ENCODE peak calls at places on chromosomes 3 and 15, in eight cellular contexts. D, B, X, L, T, P, K and H are unnamed samples.

GRCh38 chr3:46571684-46572083 is 5.6 kb upstream of the LRRC2 start:
- DNase-seq in B (no peak), D (no peak), K (no peak), P (no peak), L (no peak), X (no peak), T (no peak), H (no peak)

GRCh38 chr15:90188914-90189748 is 12.0 kb upstream of the SEMA4B start:
- DNase-seq in K (no peak), B (no peak), T (no peak), X (no peak), P (no peak), D (no peak), L (no peak), H (peak)

GRCh38 chr3:162489853-162490252 is 993.2 kb downstream of the OTOL1 start:
- DNase-seq in L (no peak), D (no peak), B (no peak), K (no peak), T (no peak), X (peak), P (no peak), H (peak)

GRCh38 chr3:75042941-75043340 is 428.5 kb upstream of the CNTN3 start:
- DNase-seq in X (no peak), T (no peak), B (no peak), L (no peak), D (no peak), P (peak), K (no peak), H (peak)

GRCh38 chr3:50248387-50248786 is 12.4 kb downstream of the GNAI2 start:
- DNase-seq in X (no peak), D (no peak), L (no peak), K (no peak), P (no peak), T (peak), B (no peak), H (no peak)

GRCh38 chr15:88834211-88834812 is 31.1 kb downstream of the ACAN start:
- DNase-seq in K (no peak), D (no peak), P (peak), X (peak), B (peak), T (peak), L (peak), H (no peak)

GRCh38 chr3:69320867-69321266 is 65.0 kb downstream of the FRMD4B start:
- DNase-seq in B (no peak), K (peak), L (no peak), D (no peak), P (no peak), T (no peak), X (no peak), H (peak)

GRCh38 chr3:153734777-153735551 is 386.2 kb upstream of the ARHGEF26 start:
- DNase-seq in B (no peak), P (no peak), T (no peak), D (peak), K (no peak), X (no peak), L (peak), H (no peak)

GRCh38 chr3:161156936-161157335 is 51.8 kb upstream of the B3GALNT1 start:
- DNase-seq in B (no peak), K (no peak), P (no peak), L (no peak), T (peak), D (no peak), X (no peak), H (no peak)

GRCh38 chr3:31752305-31753049 is 219.8 kb downstream of the STT3B start:
- DNase-seq in K (no peak), B (no peak), X (no peak), P (no peak), L (no peak), T (no peak), D (no peak), H (no peak)

GRCh38 chr3:129614927-129615363 is 8.5 kb upstream of the PLXND1 start:
- DNase-seq in B (peak), T (no peak), D (no peak), K (no peak), X (no peak), P (no peak), L (peak), H (peak)

GRCh38 chr3:58206406-58207011 is 4.3 kb downstream of the DNASE1L3 start:
- DNase-seq in B (no peak), P (no peak), D (peak), L (no peak), X (no peak), K (no peak), T (no peak), H (peak)

GRCh38 chr3:24311881-24312280 is 182.8 kb downstream of the THRB start:
- DNase-seq in X (no peak), B (no peak), T (no peak), D (no peak), P (no peak), L (no peak), K (no peak), H (no peak)

GRCh38 chr3:187811580-187812250 is 66.4 kb upstream of the BCL6 start:
- DNase-seq in X (no peak), D (no peak), T (no peak), B (no peak), K (no peak), P (no peak), L (peak), H (peak)

GRCh38 chr3:167653750-167654149 is at the start of gene WDR49:
- DNase-seq in X (no peak), B (no peak), L (no peak), T (peak), D (no peak), P (no peak), K (no peak), H (peak)

GRCh38 chr3:176147251-176147650 is 1050.0 kb downstream of the TBL1XR1 start:
- DNase-seq in X (no peak), T (no peak), P (no peak), D (peak), L (no peak), B (no peak), K (no peak), H (no peak)

GRCh38 chr3:26652157-26652556 is 29.6 kb downstream of the LRRC3B start:
- DNase-seq in D (no peak), K (no peak), T (no peak), B (no peak), L (no peak), P (no peak), X (no peak), H (no peak)

GRCh38 chr15:40923551-40923950 is 5.6 kb upstream of the DLL4 start:
- DNase-seq in D (no peak), K (no peak), P (no peak), B (no peak), X (no peak), T (no peak), L (no peak), H (no peak)

GRCh38 chr3:161413127-161413854 is 42.0 kb upstream of the SPTSSB start:
- DNase-seq in X (no peak), L (no peak), K (no peak), D (no peak), P (no peak), B (no peak), T (peak), H (no peak)

GRCh38 chr3:117700573-117701360 is 991.2 kb downstream of the TUSC7 start:
- DNase-seq in P (no peak), D (no peak), L (no peak), K (no peak), T (no peak), B (no peak), X (no peak), H (no peak)

GRCh38 chr3:185316740-185317407 is 46.1 kb upstream of the MAP3K13 start:
- DNase-seq in T (peak), K (no peak), X (no peak), B (no peak), L (peak), D (peak), P (no peak), H (peak)

GRCh38 chr3:28576590-28577220 is 228.1 kb upstream of the AZI2 start:
- DNase-seq in D (no peak), K (no peak), T (no peak), X (no peak), L (no peak), B (no peak), P (peak), H (no peak)

GRCh38 chr3:194265505-194265892 is 85.6 kb downstream of the CPN2 start:
- DNase-seq in L (no peak), P (no peak), X (no peak), D (no peak), T (peak), K (no peak), B (no peak), H (no peak)

GRCh38 chr15:31433101-31433500 is 106.5 kb downstream of the KLF13 start:
- DNase-seq in K (no peak), D (no peak), T (no peak), X (no peak), L (no peak), B (no peak), P (no peak), H (no peak)

GRCh38 chr3:45534580-45535080 is 59.9 kb upstream of the LIMD1 start:
- DNase-seq in D (no peak), P (no peak), B (no peak), T (peak), L (no peak), X (no peak), K (no peak), H (no peak)

GRCh38 chr3:29186982-29187718 is 93.7 kb upstream of the RBMS3 start:
- DNase-seq in P (no peak), D (no peak), X (peak), B (no peak), K (no peak), L (peak), T (peak), H (no peak)

GRCh38 chr3:190848891-190849290 is 13.6 kb downstream of the GMNC start:
- DNase-seq in P (no peak), L (no peak), B (no peak), K (no peak), T (no peak), D (no peak), X (no peak), H (no peak)

GRCh38 chr3:168223085-168223484 is 127.4 kb upstream of the GOLIM4 start:
- DNase-seq in D (no peak), X (no peak), P (no peak), B (no peak), T (no peak), L (no peak), K (no peak), H (no peak)

DNA sequence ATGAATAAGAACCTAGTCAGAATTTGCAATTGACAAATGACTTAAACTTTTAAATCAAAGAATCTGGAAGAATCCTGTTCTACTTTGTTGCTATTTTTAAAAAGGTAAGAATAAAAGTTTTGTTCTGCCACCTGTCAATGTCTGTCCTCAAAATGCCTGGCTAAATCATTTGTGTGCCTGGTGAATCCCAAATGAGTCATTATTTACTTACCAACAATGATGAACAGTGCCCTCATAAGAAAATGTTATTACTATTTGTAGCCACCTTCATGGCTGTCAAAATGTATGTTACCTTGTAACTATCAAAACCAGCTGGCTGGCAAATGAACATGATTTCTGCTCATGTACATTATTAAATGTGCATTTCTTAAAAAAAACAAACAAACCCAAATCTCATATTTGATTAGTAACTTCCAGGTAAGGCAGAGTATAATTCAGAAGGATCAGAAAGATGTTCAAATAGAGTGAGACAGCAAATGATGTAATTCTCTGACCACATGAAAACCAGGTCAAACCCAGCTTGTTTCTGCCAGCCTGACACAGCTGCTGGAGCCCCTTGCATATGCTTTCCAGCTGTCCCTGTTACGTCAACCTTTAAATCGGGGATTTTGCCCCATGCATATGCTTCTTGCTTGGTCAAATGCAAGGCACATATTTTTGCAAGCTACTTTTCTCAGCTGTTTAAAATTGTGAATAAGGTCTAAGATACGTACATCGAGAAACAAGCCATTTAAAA is 137.9 kb downstream of the SSR3 start:
- DNase-seq in L (no peak), P (no peak), B (no peak), D (no peak), T (no peak), X (no peak), K (no peak), H (no peak)
- TF ChIP-seq CTCF in L (no peak), P (no peak), B (no peak), D (no peak), T (no peak), X (no peak), K (no peak), H (no peak)

GRCh38 chr3:128293930-128294329 is 140.6 kb downstream of the EEFSEC start:
- DNase-seq in P (peak), K (no peak), D (no peak), T (no peak), L (no peak), X (no peak), B (no peak), H (no peak)
- TF ChIP-seq MAX in P (no peak), K (no peak), D (no peak), T (no peak), L (no peak), X (no peak), B (no peak), H (no peak)

GRCh38 chr15:67063689-67064606 is 1.5 kb upstream of the SMAD3 start:
- DNase-seq in X (peak), T (no peak), L (peak), P (peak), K (no peak), D (peak), B (peak), H (peak)
- TF ChIP-seq POLR2A in X (peak), T (no peak), L (no peak), P (no peak), K (no peak), D (peak), B (peak), H (peak)

DNA sequence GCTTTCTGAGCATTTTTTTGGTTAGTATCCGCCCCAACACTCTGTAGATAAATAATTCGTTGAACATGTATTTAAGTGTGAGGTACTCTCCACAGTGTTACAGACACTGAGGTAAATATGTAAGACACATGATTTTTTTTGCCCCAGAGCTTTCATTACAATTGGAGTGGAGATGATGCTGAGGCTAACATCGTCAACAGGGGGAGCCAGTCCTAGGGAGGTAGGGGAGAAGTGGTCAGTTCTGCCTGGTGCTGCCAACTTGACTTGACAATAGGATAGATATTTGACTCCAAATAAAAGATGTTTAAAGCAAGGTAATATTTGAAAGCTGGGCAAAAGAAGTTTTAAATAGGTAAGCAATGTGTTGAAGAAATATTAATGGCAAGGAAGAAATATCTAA is 295.7 kb downstream of the UNC13C start:
- DNase-seq in D (no peak), T (no peak), X (no peak), K (no peak), P (no peak), L (peak), B (no peak), H (peak)
- TF ChIP-seq CTCF in D (peak), T (no peak), X (no peak), K (no peak), P (peak), L (no peak), B (no peak), H (peak)

GRCh38 chr15:70539912-70540520 is 223.3 kb downstream of the UACA start:
- DNase-seq in L (no peak), X (no peak), T (no peak), D (no peak), K (no peak), P (peak), B (no peak), H (no peak)
- TF ChIP-seq MAX in L (no peak), X (no peak), T (no peak), D (no peak), K (no peak), P (no peak), B (no peak), H (no peak)

DNA sequence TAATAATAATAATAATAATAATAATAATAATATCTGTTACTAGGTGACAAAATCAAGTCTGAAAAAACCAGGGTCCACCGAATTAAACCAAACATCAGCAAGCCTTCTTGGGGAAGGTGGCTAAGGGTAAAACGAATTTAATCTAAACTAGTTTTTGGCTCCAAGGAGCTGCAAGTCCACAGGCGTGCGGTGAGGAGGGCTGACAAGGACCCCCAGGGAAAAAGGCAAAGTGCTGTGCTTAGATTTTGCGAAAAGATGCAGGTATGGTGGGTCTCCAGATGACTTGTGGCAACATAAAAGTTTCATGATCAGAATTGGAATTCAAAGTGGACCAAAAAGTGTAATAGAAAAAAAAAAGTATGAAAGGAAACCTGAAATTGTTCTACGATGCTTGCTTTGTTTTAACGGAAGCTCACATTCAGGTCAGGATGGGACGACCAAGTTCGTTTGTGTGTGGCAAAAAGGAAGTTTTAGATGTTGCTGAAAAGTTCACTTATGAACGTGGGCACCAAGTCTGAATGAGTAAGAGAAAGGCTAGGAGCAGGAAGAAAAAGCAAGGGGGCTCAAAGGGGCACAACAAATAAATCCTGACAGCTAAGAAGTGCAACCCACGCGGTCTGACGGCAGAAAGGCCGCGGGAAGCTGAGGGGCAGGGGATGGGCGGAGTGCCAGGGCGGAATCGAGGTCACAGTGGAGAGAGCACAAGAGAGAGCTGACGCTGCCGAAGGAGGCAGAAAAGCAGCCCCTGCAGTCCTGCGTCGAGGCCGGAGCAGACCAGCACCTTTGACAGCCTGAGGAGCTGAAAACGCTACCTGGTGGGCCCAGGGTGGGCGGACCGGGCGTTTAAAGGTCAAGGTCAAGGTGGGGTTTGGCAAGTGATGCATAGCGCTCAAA is 1.1 kb downstream of the WDR82 start:
- DNase-seq in D (peak), B (peak), K (no peak), X (no peak), L (peak), P (peak), T (peak), H (peak)
- TF ChIP-seq POLR2A in D (peak), B (peak), K (peak), X (peak), L (peak), P (no peak), T (peak), H (peak)

GRCh38 chr3:183106635-183107034 is 7.3 kb upstream of the MCCC1 start:
- DNase-seq in X (no peak), T (no peak), P (no peak), D (no peak), K (no peak), L (no peak), B (no peak), H (no peak)

GRCh38 chr3:183114374-183114773 is 15.1 kb upstream of the MCCC1 start:
- DNase-seq in P (no peak), X (no peak), B (no peak), D (no peak), L (no peak), K (no peak), T (no peak), H (no peak)

GRCh38 chr3:183108002-183108449 is 8.7 kb upstream of the MCCC1 start:
- DNase-seq in T (peak), L (peak), D (no peak), K (no peak), X (no peak), B (no peak), P (no peak), H (peak)

GRCh38 chr3:183108470-183108869 is 9.2 kb upstream of the MCCC1 start:
- DNase-seq in L (no peak), T (no peak), X (no peak), D (no peak), B (no peak), K (no peak), P (no peak), H (no peak)
- TF ChIP-seq CTCF in L (no peak), T (no peak), X (no peak), D (no peak), B (no peak), K (no peak), P (no peak), H (no peak)

GRCh38 chr15:42846647-42847046 is 73.9 kb downstream of the TTBK2 start:
- DNase-seq in K (no peak), P (no peak), B (no peak), T (no peak), D (no peak), L (no peak), X (no peak), H (no peak)

GRCh38 chr15:42843699-42844098 is 76.9 kb downstream of the TTBK2 start:
- DNase-seq in L (no peak), T (no peak), P (no peak), X (no peak), K (no peak), D (no peak), B (no peak), H (no peak)

DNA sequence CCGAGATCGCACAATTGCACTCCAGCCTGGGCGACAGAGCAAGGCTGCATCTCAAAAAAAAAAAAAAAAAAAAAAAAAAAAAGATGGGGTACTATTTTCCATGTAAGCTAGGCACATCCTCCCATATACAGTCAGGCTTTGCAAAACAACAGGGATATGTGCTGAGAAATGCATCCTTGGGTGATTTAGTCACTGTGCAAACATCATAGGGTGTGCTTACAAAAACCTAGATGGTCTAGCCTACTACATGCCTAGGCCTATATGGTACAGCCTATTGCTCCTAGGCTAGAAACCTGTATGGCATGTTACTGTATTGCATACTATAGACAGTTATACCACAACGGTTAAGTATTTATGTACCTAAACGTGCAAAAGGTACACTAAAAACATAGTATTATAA is 75.0 kb downstream of the TTBK2 start:
- DNase-seq in L (peak), K (no peak), B (no peak), D (peak), P (no peak), T (no peak), X (no peak), H (no peak)
- TF ChIP-seq MAX in L (no peak), K (no peak), B (no peak), D (no peak), P (no peak), T (no peak), X (no peak), H (no peak)